ENCODE peak calls at places on chromosomes 3 and 15, in four cellular contexts. One of them, this sample, is unnamed.

GRCh38 chr3:161348791-161349400 is 22.4 kb downstream of the SPTSSB start:
- DNase-seq in body of pancreas: no peak
- DNase-seq in NCI-H1694: no peak
- DNase-seq in amygdala: no peak
- DNase-seq in this sample: no peak

GRCh38 chr15:62301993-62302665 is 137.0 kb upstream of the C2CD4B start:
- DNase-seq in body of pancreas: peak
- DNase-seq in NCI-H1694: no peak
- DNase-seq in amygdala: no peak
- DNase-seq in this sample: no peak

GRCh38 chr3:189133768-189134167 is 38.0 kb upstream of the TPRG1 start:
- DNase-seq in body of pancreas: no peak
- DNase-seq in NCI-H1694: no peak
- DNase-seq in amygdala: no peak
- DNase-seq in this sample: no peak

GRCh38 chr3:173653781-173654180 is 256.2 kb downstream of the NLGN1 start:
- DNase-seq in body of pancreas: no peak
- DNase-seq in NCI-H1694: no peak
- DNase-seq in amygdala: no peak
- DNase-seq in this sample: no peak

GRCh38 chr3:113614402-113614801 is 82.0 kb downstream of the USF3 start:
- DNase-seq in body of pancreas: no peak
- DNase-seq in NCI-H1694: no peak
- DNase-seq in amygdala: no peak
- DNase-seq in this sample: no peak

GRCh38 chr15:24955549-24955929 is 752 bp downstream of the SNRPN start:
- DNase-seq in body of pancreas: peak
- DNase-seq in NCI-H1694: no peak
- DNase-seq in amygdala: no peak
- DNase-seq in this sample: no peak

GRCh38 chr3:13518516-13519351 is 30.2 kb upstream of the FBLN2 start:
- DNase-seq in body of pancreas: peak
- DNase-seq in NCI-H1694: peak
- DNase-seq in amygdala: peak
- DNase-seq in this sample: peak

GRCh38 chr3:182081096-182081495 is 369.4 kb downstream of the SOX2 start:
- DNase-seq in body of pancreas: no peak
- DNase-seq in NCI-H1694: no peak
- DNase-seq in amygdala: no peak
- DNase-seq in this sample: no peak

GRCh38 chr3:185729335-185729715 is 95.5 kb downstream of the IGF2BP2 start:
- DNase-seq in body of pancreas: no peak
- DNase-seq in NCI-H1694: no peak
- DNase-seq in amygdala: no peak
- DNase-seq in this sample: no peak

GRCh38 chr15:48868549-48868948 is 9.4 kb upstream of the EID1 start:
- DNase-seq in body of pancreas: no peak
- DNase-seq in NCI-H1694: no peak
- DNase-seq in amygdala: no peak
- DNase-seq in this sample: no peak

GRCh38 chr3:156271508-156271907 is 151.1 kb downstream of the KCNAB1 start:
- DNase-seq in body of pancreas: no peak
- DNase-seq in NCI-H1694: no peak
- DNase-seq in amygdala: no peak
- DNase-seq in this sample: no peak

GRCh38 chr3:5292512-5292911 is 105.0 kb downstream of the EDEM1 start:
- DNase-seq in body of pancreas: no peak
- DNase-seq in NCI-H1694: no peak
- DNase-seq in amygdala: no peak
- DNase-seq in this sample: no peak

GRCh38 chr3:150798122-150798618 is 35.2 kb upstream of the SIAH2 start:
- DNase-seq in body of pancreas: peak
- DNase-seq in NCI-H1694: no peak
- DNase-seq in amygdala: no peak
- DNase-seq in this sample: no peak

GRCh38 chr3:131711114-131711786 is 208.5 kb upstream of the MRPL3 start:
- DNase-seq in body of pancreas: no peak
- DNase-seq in NCI-H1694: no peak
- DNase-seq in amygdala: no peak
- DNase-seq in this sample: no peak

GRCh38 chr3:69094467-69095205 is 9.9 kb downstream of the ARL6IP5 start:
- DNase-seq in body of pancreas: no peak
- DNase-seq in NCI-H1694: no peak
- DNase-seq in amygdala: peak
- DNase-seq in this sample: no peak

GRCh38 chr15:37046876-37047614 is 53.3 kb downstream of the MEIS2 start:
- DNase-seq in body of pancreas: no peak
- DNase-seq in NCI-H1694: no peak
- DNase-seq in amygdala: no peak
- DNase-seq in this sample: no peak

GRCh38 chr3:62046326-62046725 is 327.0 kb downstream of the FEZF2 start:
- DNase-seq in body of pancreas: no peak
- DNase-seq in NCI-H1694: no peak
- DNase-seq in amygdala: no peak
- DNase-seq in this sample: no peak

GRCh38 chr3:186362988-186363387 is 954 bp upstream of the DGKG start:
- DNase-seq in body of pancreas: no peak
- DNase-seq in NCI-H1694: no peak
- DNase-seq in amygdala: no peak
- DNase-seq in this sample: no peak

GRCh38 chr15:47565986-47566385 is 151.3 kb upstream of the SEMA6D start:
- DNase-seq in body of pancreas: no peak
- DNase-seq in NCI-H1694: no peak
- DNase-seq in amygdala: no peak
- DNase-seq in this sample: no peak

GRCh38 chr3:127152676-127153505 is 40.0 kb upstream of the PRR23E start:
- DNase-seq in body of pancreas: no peak
- DNase-seq in NCI-H1694: peak
- DNase-seq in amygdala: no peak
- DNase-seq in this sample: peak

GRCh38 chr3:178084938-178085816 is 451.1 kb upstream of the KCNMB2 start:
- DNase-seq in body of pancreas: peak
- DNase-seq in NCI-H1694: peak
- DNase-seq in amygdala: peak
- DNase-seq in this sample: peak

GRCh38 chr3:189459231-189459630 is 172.0 kb upstream of the TP63 start:
- DNase-seq in body of pancreas: no peak
- DNase-seq in NCI-H1694: no peak
- DNase-seq in amygdala: no peak
- DNase-seq in this sample: no peak

GRCh38 chr3:190000861-190001196 is 119.9 kb downstream of the P3H2 start:
- DNase-seq in body of pancreas: no peak
- DNase-seq in NCI-H1694: no peak
- DNase-seq in amygdala: no peak
- DNase-seq in this sample: no peak

GRCh38 chr3:133836497-133837158 is 31.0 kb downstream of the SRPRB start:
- DNase-seq in body of pancreas: no peak
- DNase-seq in NCI-H1694: no peak
- DNase-seq in amygdala: no peak
- DNase-seq in this sample: peak

GRCh38 chr3:44184319-44184953 is 57.2 kb upstream of the TOPAZ1 start:
- DNase-seq in body of pancreas: no peak
- DNase-seq in NCI-H1694: no peak
- DNase-seq in amygdala: peak
- DNase-seq in this sample: no peak

GRCh38 chr3:126969586-126969985 is 13.3 kb upstream of the PLXNA1 start:
- DNase-seq in body of pancreas: no peak
- DNase-seq in NCI-H1694: no peak
- DNase-seq in amygdala: no peak
- DNase-seq in this sample: no peak